ENCODE peak calls at places on chromosomes 6 and 20, in seven cellular contexts. L is heart left ventricle; B is esophagus squamous epithelium; K is ascending aorta; G is WERI-Rb-1; Y is tibial artery; P is CD8-positive, alpha-beta T cell. Q is an unnamed sample. For H3K27me3, the result is how much of the 10 kb centered on the place peaks cover.

GRCh38 chr20:8721098-8721497 is 347.8 kb upstream of the PLCB4 start:
- DNase-seq in P (no peak), G (peak), B (no peak), Y (peak), K (no peak), L (peak), Q (no peak)

GRCh38 chr6:30875244-30876038 is 8.9 kb upstream of the DDR1 start:
- DNase-seq in K (no peak), B (no peak), Y (no peak), L (no peak), G (peak), P (no peak), Q (no peak)

GRCh38 chr20:33719989-33720709 is at the start of gene PXMP4:
- DNase-seq in B (peak), P (peak), Y (peak), L (peak), G (peak), K (peak), Q (peak)

GRCh38 chr6:28537065-28537464 is 11.4 kb downstream of the GPX5 start:
- DNase-seq in P (no peak), G (no peak), B (no peak), K (no peak), L (no peak), Y (no peak), Q (no peak)

GRCh38 chr6:111712398-111712797 is 106.7 kb upstream of the TRAF3IP2 start:
- DNase-seq in P (no peak), B (no peak), Y (no peak), G (no peak), K (no peak), L (peak), Q (no peak)

GRCh38 chr6:38603492-38603891 is 36.2 kb downstream of the BTBD9 start:
- DNase-seq in P (no peak), K (no peak), Y (no peak), B (no peak), G (no peak), L (no peak), Q (no peak)

GRCh38 chr6:48426636-48427035 is 315.6 kb upstream of the PTCHD4 start:
- DNase-seq in Y (no peak), G (no peak), K (no peak), P (no peak), L (no peak), B (no peak), Q (no peak)

GRCh38 chr20:59028812-59029211 is 3.3 kb downstream of the ATP5F1E start:
- DNase-seq in P (no peak), Y (no peak), L (no peak), G (no peak), K (no peak), B (no peak), Q (no peak)

GRCh38 chr20:5719861-5720401 is 30.3 kb upstream of the SHLD1 start:
- DNase-seq in Y (no peak), P (no peak), L (no peak), K (no peak), G (no peak), B (no peak), Q (no peak)

GRCh38 chr6:110944681-110945151 is 13.8 kb upstream of the GTF3C6 start:
- DNase-seq in K (no peak), L (no peak), Y (no peak), G (no peak), B (no peak), P (no peak), Q (peak)

GRCh38 chr6:33592595-33593413 is 12.7 kb upstream of the BAK1 start:
- DNase-seq in L (no peak), K (no peak), B (no peak), G (no peak), P (peak), Y (no peak), Q (peak)

GRCh38 chr6:168209420-168209819 is 110.2 kb downstream of the DACT2 start:
- DNase-seq in B (no peak), G (no peak), Y (no peak), K (no peak), P (no peak), L (no peak), Q (no peak)

GRCh38 chr20:52840041-52840440 is 132.1 kb upstream of the TSHZ2 start:
- DNase-seq in Y (no peak), L (no peak), K (no peak), B (no peak), P (no peak), G (no peak), Q (no peak)

GRCh38 chr6:149225946-149226345 is 91.6 kb upstream of the TAB2 start:
- DNase-seq in P (no peak), K (no peak), L (no peak), B (no peak), G (no peak), Y (no peak), Q (no peak)

GRCh38 chr20:17645546-17646208 is 36.4 kb downstream of the RRBP1 start:
- DNase-seq in B (no peak), L (peak), G (no peak), K (no peak), P (no peak), Y (no peak), Q (no peak)

GRCh38 chr6:115753446-115753845 is 307.2 kb downstream of the FRK start:
- DNase-seq in B (no peak), K (no peak), G (no peak), Y (no peak), P (no peak), L (no peak), Q (no peak)

GRCh38 chr6:26401987-26402658 is at the start of gene BTN3A1:
- DNase-seq in P (peak), K (peak), B (peak), L (peak), G (peak), Y (peak), Q (peak)

GRCh38 chr6:10720229-10720959 is 2.5 kb upstream of the TMEM14C start:
- DNase-seq in P (peak), L (peak), B (no peak), G (no peak), K (no peak), Y (no peak), Q (peak)

GRCh38 chr20:48722002-48722731 is 105.6 kb downstream of the PREX1 start:
- DNase-seq in G (no peak), Y (peak), K (peak), P (no peak), B (no peak), L (no peak), Q (no peak)

GRCh38 chr20:63533871-63534393 is 3.2 kb downstream of the PTK6 start:
- DNase-seq in Y (no peak), P (no peak), B (no peak), K (no peak), G (peak), L (peak), Q (no peak)

GRCh38 chr20:62707981-62708521 is 585 bp upstream of the NTSR1 start:
- DNase-seq in Y (no peak), K (no peak), P (no peak), G (peak), L (no peak), B (no peak), Q (no peak)

GRCh38 chr6:29745386-29745785 is 22.2 kb downstream of the HLA-F start:
- DNase-seq in Y (no peak), L (no peak), B (no peak), P (no peak), G (no peak), K (no peak), Q (no peak)

GRCh38 chr6:99619409-99619762 is 12.8 kb downstream of the PRDM13 start:
- DNase-seq in K (no peak), G (no peak), B (no peak), Y (no peak), L (no peak), P (no peak), Q (no peak)

GRCh38 chr6:99618649-99619408 is 12.2 kb downstream of the PRDM13 start:
- DNase-seq in B (no peak), L (no peak), Y (no peak), K (no peak), P (no peak), G (no peak), Q (no peak)

GRCh38 chr6:99614430-99615161 is 8.0 kb downstream of the PRDM13 start:
- DNase-seq in L (no peak), B (no peak), Y (no peak), K (no peak), P (no peak), G (peak), Q (no peak)

GRCh38 chr6:99613705-99614429 is 7.2 kb downstream of the PRDM13 start:
- DNase-seq in K (no peak), P (no peak), L (no peak), Y (no peak), G (peak), B (no peak), Q (peak)

DNA sequence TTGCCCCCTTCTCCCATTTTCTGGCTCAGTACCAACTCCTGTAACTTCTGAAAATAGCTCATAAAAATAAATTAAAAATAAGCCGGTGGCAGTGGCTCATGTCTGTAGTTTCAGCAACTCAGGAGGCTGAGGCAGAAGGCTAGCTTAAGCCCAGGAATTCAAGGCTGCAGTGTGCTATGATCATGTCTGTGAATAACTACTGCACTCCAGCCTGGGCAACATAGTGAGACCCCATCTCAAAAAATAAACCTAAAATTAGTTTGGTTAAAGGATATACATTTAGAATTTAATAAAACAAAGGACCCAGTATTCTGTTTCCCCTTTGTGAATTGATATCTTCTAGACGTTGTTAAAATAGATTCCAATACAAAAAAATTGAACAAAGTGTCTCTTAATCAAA is 10.5 kb downstream of the PRDM13 start:
- DNase-seq in K (no peak), Y (no peak), G (no peak), L (no peak), B (no peak), P (no peak), Q (no peak)
- H3K27me3 ChIP-seq in K (under half), Y (half or more), G (under half), L (half or more), B (half or more), P (under half), Q (half or more)

GRCh38 chr20:10077081-10077471 is 42.3 kb downstream of the ANKEF1 start:
- DNase-seq in L (no peak), G (no peak), Y (no peak), K (no peak), B (no peak), P (no peak), Q (peak)

GRCh38 chr20:10077886-10078285 is 43.1 kb downstream of the ANKEF1 start:
- DNase-seq in K (no peak), P (no peak), B (no peak), L (no peak), G (no peak), Y (no peak), Q (no peak)

GRCh38 chr20:10079964-10080363 is 45.2 kb downstream of the ANKEF1 start:
- DNase-seq in B (no peak), P (no peak), L (no peak), Y (no peak), G (no peak), K (no peak), Q (no peak)

GRCh38 chr20:10076126-10077080 is 41.6 kb downstream of the ANKEF1 start:
- DNase-seq in L (no peak), K (no peak), B (no peak), G (no peak), Y (no peak), P (no peak), Q (no peak)

DNA sequence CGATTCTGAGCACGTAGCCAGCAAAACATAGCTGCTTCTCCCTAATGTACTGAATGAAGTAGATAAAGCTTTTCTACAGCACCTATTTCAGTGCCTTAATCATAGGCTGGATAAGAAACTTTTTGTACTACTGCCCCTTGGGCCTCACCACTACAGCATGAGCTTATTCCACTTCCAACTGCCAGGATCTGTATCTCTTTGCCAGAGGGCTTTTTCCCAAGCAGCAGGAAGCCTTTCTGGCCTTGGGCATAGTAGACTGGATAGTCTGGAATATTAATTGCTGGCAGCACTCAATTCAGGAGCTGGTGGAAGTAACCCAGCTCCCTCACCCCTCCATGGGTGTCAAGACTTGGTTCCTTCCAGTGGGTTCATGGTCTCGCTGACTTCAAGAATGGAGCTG is 43.6 kb downstream of the ANKEF1 start:
- DNase-seq in G (no peak), K (no peak), B (no peak), P (no peak), Y (no peak), L (no peak), Q (no peak)
- H3K27ac ChIP-seq in G (no peak), K (peak), B (peak), P (no peak), Y (no peak), L (peak), Q (no peak)

GRCh38 chr6:108175592-108176279 is 9.9 kb downstream of the NR2E1 start:
- DNase-seq in L (no peak), B (no peak), P (no peak), G (peak), Y (no peak), K (no peak), Q (no peak)
- H3K4me3 ChIP-seq in L (peak), B (peak), P (no peak), G (no peak), Y (no peak), K (peak), Q (no peak)

GRCh38 chr6:1315560-1316386 is 3.9 kb downstream of the FOXQ1 start:
- DNase-seq in K (no peak), P (no peak), B (no peak), L (no peak), Y (no peak), G (no peak), Q (no peak)
- H3K27me3 ChIP-seq in K (under half), P (under half), B (half or more), L (under half), Y (half or more), G (half or more), Q (under half)

DNA sequence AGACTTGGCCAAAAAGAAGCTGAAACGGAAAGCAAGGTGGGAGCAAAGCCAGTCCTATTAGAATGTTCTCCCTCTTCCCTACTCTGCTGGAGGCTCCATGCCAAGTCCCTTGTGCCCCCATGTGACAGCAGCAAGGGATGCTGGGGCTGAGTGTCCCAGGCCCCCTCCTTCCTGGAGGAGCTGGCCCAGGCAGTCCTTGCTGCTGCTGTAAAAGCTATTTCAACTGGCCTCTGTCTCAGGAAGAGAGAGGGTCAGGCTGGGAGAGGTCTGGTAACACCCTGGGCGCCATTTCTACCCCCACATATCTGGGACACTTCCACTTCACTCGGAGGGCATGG is 25.0 kb downstream of the TTBK1 start:
- DNase-seq in P (no peak), L (peak), K (no peak), Y (peak), B (no peak), G (no peak), Q (no peak)
- H3K27ac ChIP-seq in P (no peak), L (peak), K (no peak), Y (peak), B (peak), G (peak), Q (no peak)

GRCh38 chr6:133456439-133456838 is 215.3 kb downstream of the EYA4 start:
- DNase-seq in Y (no peak), B (no peak), P (no peak), L (no peak), K (no peak), G (no peak), Q (no peak)
- H3K4me3 ChIP-seq in Y (no peak), B (no peak), P (no peak), L (no peak), K (no peak), G (no peak), Q (no peak)

GRCh38 chr6:12718025-12718424 is 1.5 kb downstream of the PHACTR1 start:
- DNase-seq in L (no peak), Y (no peak), G (no peak), P (no peak), B (no peak), K (no peak), Q (no peak)

GRCh38 chr6:12716298-12716853 is at the start of gene PHACTR1:
- DNase-seq in K (no peak), B (no peak), Y (no peak), L (no peak), G (no peak), P (no peak), Q (no peak)

GRCh38 chr6:12717356-12717755 is 789 bp downstream of the PHACTR1 start:
- DNase-seq in Y (no peak), B (no peak), L (no peak), K (no peak), G (no peak), P (no peak), Q (no peak)

GRCh38 chr6:12720310-12720709 is 3.7 kb downstream of the PHACTR1 start:
- DNase-seq in K (no peak), Y (no peak), L (no peak), B (no peak), P (no peak), G (peak), Q (no peak)

GRCh38 chr6:12719017-12719416 is 2.5 kb downstream of the PHACTR1 start:
- DNase-seq in K (no peak), B (no peak), G (no peak), P (no peak), Y (no peak), L (no peak), Q (no peak)
- H3K27me3 ChIP-seq in K (under half), B (half or more), G (under half), P (under half), Y (under half), L (under half), Q (under half)

GRCh38 chr20:25352746-25353145 is 37.9 kb downstream of the ABHD12 start:
- DNase-seq in K (no peak), G (no peak), Y (no peak), B (no peak), L (no peak), P (no peak), Q (no peak)
- H3K27ac ChIP-seq in K (no peak), G (no peak), Y (no peak), B (no peak), L (no peak), P (no peak), Q (no peak)

Q was measured in CD4-positive, CD25-positive, alpha-beta regulatory T cell.